ENCODE peak calls at places on chromosomes 3 and 15, in nine cellular contexts. O is breast epithelium, X is cardiac muscle cell, Z is fibroblast of lung, E is PC-9, N is A549, P is heart left ventricle, W is thoracic aorta, U is upper lobe of right lung. S is an unnamed sample.
A peak's percentile ranks its signal among the peaks of the same experiment; 100 is the strongest.

GRCh38 chr15:73991260-73991659 is 835 bp downstream of the STOML1 start:
- DNase-seq in X (no peak), O (no peak), E (no peak), W (peak; percentile 40), N (no peak), P (peak; percentile 91), Z (peak; percentile 50), U (peak; percentile 85), S (no peak)

GRCh38 chr3:72306800-72307341 is 521.9 kb upstream of the PROK2 start:
- DNase-seq in X (peak; percentile 40), W (no peak), N (no peak), Z (peak; percentile 27), U (no peak), O (no peak), E (no peak), P (no peak), S (no peak)

GRCh38 chr3:45055032-45055410 is 28.9 kb downstream of the CLEC3B start:
- DNase-seq in U (no peak), N (no peak), Z (peak; percentile 87), O (no peak), X (no peak), P (no peak), E (peak; percentile 78), W (no peak), S (no peak)

GRCh38 chr15:80804970-80805495 is 25.9 kb downstream of the CEMIP start:
- DNase-seq in N (peak; percentile 49), Z (no peak), O (no peak), E (peak; percentile 39), X (no peak), U (no peak), P (no peak), W (no peak), S (no peak)

GRCh38 chr3:39189150-39189510 is 3.3 kb downstream of the XIRP1 start:
- DNase-seq in W (no peak), P (no peak), X (no peak), U (no peak), O (no peak), Z (no peak), E (no peak), N (no peak), S (no peak)

GRCh38 chr15:98003528-98003927 is 43.0 kb downstream of the ARRDC4 start:
- DNase-seq in O (no peak), W (no peak), N (no peak), E (peak; percentile 82), P (no peak), Z (no peak), U (no peak), X (no peak), S (no peak)

GRCh38 chr3:52310861-52311566 is 5.1 kb upstream of the DNAH1 start:
- DNase-seq in X (no peak), Z (no peak), U (no peak), E (no peak), O (no peak), W (no peak), N (no peak), P (no peak), S (no peak)

GRCh38 chr3:151383111-151383510 is 1.4 kb downstream of the P2RY12 start:
- DNase-seq in U (no peak), O (no peak), X (no peak), N (no peak), E (no peak), W (no peak), P (no peak), Z (no peak), S (no peak)

GRCh38 chr3:82044918-82045715 is 283.7 kb upstream of the GBE1 start:
- DNase-seq in U (no peak), Z (peak; percentile 30), W (no peak), O (no peak), X (no peak), N (no peak), E (no peak), P (no peak), S (no peak)

GRCh38 chr15:44317423-44317822 is 28.9 kb downstream of the GOLM2 start:
- DNase-seq in Z (no peak), U (no peak), E (no peak), N (no peak), O (no peak), P (no peak), X (no peak), W (no peak), S (no peak)

GRCh38 chr3:150447631-150448465 is 39.8 kb downstream of the TSC22D2 start:
- DNase-seq in X (no peak), P (no peak), N (no peak), U (no peak), W (no peak), O (no peak), E (peak; percentile 86), Z (peak; percentile 75), S (no peak)

GRCh38 chr3:180181387-180181786 is 144.7 kb upstream of the PEX5L start:
- DNase-seq in Z (no peak), X (no peak), N (no peak), U (no peak), P (no peak), O (no peak), W (no peak), E (no peak), S (no peak)

GRCh38 chr15:31274496-31275330 is 51.9 kb upstream of the KLF13 start:
- DNase-seq in Z (no peak), X (no peak), W (no peak), E (no peak), N (no peak), O (peak; percentile 15), U (no peak), P (peak; percentile 15), S (no peak)

GRCh38 chr15:25933456-25934158 is 70.5 kb upstream of the ATP10A start:
- DNase-seq in P (peak; percentile 55), E (no peak), O (peak; percentile 65), Z (peak; percentile 78), N (peak; percentile 85), X (peak; percentile 79), U (peak; percentile 89), W (peak; percentile 21), S (peak; percentile 88)

GRCh38 chr15:72472907-72473669 is 1.0 kb upstream of the ARIH1 start:
- DNase-seq in U (no peak), P (no peak), N (peak; percentile 42), Z (peak; percentile 33), W (no peak), X (no peak), O (no peak), E (no peak), S (no peak)

GRCh38 chr15:77030928-77031375 is 36.0 kb downstream of the PSTPIP1 start:
- DNase-seq in Z (no peak), P (peak; percentile 15), U (peak; percentile 65), N (no peak), W (no peak), X (no peak), E (no peak), O (peak; percentile 15), S (no peak)

GRCh38 chr15:25762015-25762662 is 101.0 kb downstream of the ATP10A start:
- DNase-seq in U (no peak), N (no peak), P (no peak), X (no peak), O (no peak), W (no peak), Z (peak; percentile 27), E (no peak), S (no peak)

GRCh38 chr15:31322486-31322885 is 4.1 kb upstream of the KLF13 start:
- DNase-seq in X (no peak), E (no peak), Z (no peak), W (no peak), O (no peak), U (no peak), P (no peak), N (no peak), S (no peak)

GRCh38 chr3:106120334-106120733 is 251.5 kb upstream of the CBLB start:
- DNase-seq in W (no peak), U (no peak), E (no peak), P (no peak), O (no peak), X (no peak), Z (peak; percentile 76), N (no peak), S (no peak)

GRCh38 chr3:69649120-69649519 is 90.1 kb upstream of the MITF start:
- DNase-seq in U (no peak), P (no peak), E (peak; percentile 34), W (no peak), X (no peak), N (peak; percentile 29), O (no peak), Z (peak; percentile 76), S (no peak)

GRCh38 chr15:39487180-39487735 is 93.6 kb upstream of the THBS1 start:
- DNase-seq in Z (no peak), O (peak; percentile 37), P (no peak), N (no peak), U (no peak), X (no peak), W (no peak), E (no peak), S (no peak)
- H3K27ac ChIP-seq in Z (no peak overlapping the region), O (peak overlapping the region; percentile 75), P (peak overlapping the region; percentile 60), N (no peak overlapping the region), U (no peak overlapping the region), X (no peak overlapping the region), W (no peak overlapping the region), E (no peak overlapping the region), S (no peak overlapping the region)

GRCh38 chr3:189167027-189167766 is 4.6 kb upstream of the TPRG1 start:
- DNase-seq in X (no peak), O (no peak), E (peak; percentile 94), P (no peak), Z (no peak), N (peak; percentile 14), U (peak; percentile 78), W (no peak), S (no peak)
- TF ChIP-seq CTCF in X (no peak), O (no peak), E (no peak), P (no peak), Z (no peak), N (no peak), U (no peak), W (no peak), S (no peak)

GRCh38 chr15:64810499-64811326 is 14.7 kb downstream of the PIF1 start:
- DNase-seq in E (no peak), X (no peak), W (no peak), U (no peak), O (no peak), N (no peak), P (no peak), Z (no peak), S (no peak)
- H3K4me1 ChIP-seq in E (no peaks in the 10 kb centered on the region), X (peaks cover 31% of the 10 kb centered on the region), W (peaks cover 7% of the 10 kb centered on the region), U (no peaks in the 10 kb centered on the region), O (no peaks in the 10 kb centered on the region), N (peaks cover 3% of the 10 kb centered on the region), P (no peaks in the 10 kb centered on the region), Z (no peaks in the 10 kb centered on the region), S (no peaks in the 10 kb centered on the region)

DNA sequence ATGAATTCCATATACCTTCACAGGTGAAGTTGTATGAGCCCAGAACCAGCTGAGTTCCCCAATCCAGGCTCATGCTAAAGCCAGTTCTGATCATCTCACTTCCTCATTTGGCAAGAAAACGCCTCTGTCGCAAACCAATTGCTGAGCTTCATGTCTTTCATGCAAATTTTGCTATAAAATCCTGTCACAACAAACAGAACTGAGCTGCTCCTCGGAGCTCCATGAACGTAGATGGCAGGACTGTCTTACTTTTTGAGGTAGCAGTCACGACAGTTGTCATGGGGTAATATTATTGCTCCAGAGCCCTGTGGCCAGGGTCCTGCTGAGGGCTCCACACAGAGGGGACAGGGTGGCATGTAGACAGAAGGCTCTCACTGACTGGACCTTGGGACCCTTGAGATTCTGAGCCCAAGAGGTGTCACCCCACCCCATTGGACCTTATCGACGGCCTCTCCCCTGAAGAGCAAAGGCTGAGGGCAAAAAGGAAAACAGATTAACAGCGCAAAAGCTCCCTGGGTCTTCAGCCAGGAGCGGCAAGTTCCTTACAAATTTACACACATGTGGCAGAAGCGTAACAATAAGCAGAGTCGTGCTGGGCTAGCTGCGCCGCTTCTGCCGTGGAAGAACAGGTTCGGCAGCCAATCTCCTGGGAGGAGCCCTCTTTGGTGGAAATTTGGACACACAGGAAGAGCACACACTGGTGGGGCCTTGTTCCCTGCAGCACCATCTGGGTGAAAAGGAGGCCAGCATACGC is 249.2 kb downstream of the OPA1 start:
- DNase-seq in X (no peak), W (no peak), U (peak; percentile 67), Z (no peak), E (no peak), O (no peak), N (no peak), P (no peak), S (no peak)
- H3K27ac ChIP-seq in X (no peak overlapping the region), W (no peak overlapping the region), U (peak overlapping the region; percentile 65), Z (no peak overlapping the region), E (no peak overlapping the region), O (peak overlapping the region; percentile 30), N (no peak overlapping the region), P (no peak overlapping the region), S (no peak overlapping the region)